ENCODE peak calls at places on chromosomes 16 and 17, in six cellular contexts. One of them, this sample, is unnamed.

GRCh38 chr17:12180644-12181261 is 160.1 kb downstream of the MAP2K4 start:
- DNase-seq in esophagus squamous epithelium: no peak
- DNase-seq in ovary: peak; percentile 49
- DNase-seq in right lobe of liver: no peak
- DNase-seq in IMR-90: peak; percentile 79
- DNase-seq in H54: peak; percentile 12
- DNase-seq in this sample: peak; percentile 40

GRCh38 chr17:80650751-80651173 is 106.1 kb downstream of the RPTOR start:
- DNase-seq in H54: no peak
- DNase-seq in esophagus squamous epithelium: no peak
- DNase-seq in ovary: no peak
- DNase-seq in IMR-90: no peak
- DNase-seq in right lobe of liver: no peak
- DNase-seq in this sample: no peak

GRCh38 chr17:65061621-65062020 is 5.1 kb upstream of the GNA13 start:
- DNase-seq in ovary: no peak
- DNase-seq in right lobe of liver: no peak
- DNase-seq in IMR-90: no peak
- DNase-seq in H54: no peak
- DNase-seq in esophagus squamous epithelium: no peak
- DNase-seq in this sample: no peak

GRCh38 chr17:42135664-42136653 is 13.4 kb downstream of the HSPB9 start:
- DNase-seq in right lobe of liver: peak; percentile 89
- DNase-seq in ovary: peak; percentile 78
- DNase-seq in H54: peak; percentile 79
- DNase-seq in IMR-90: peak; percentile 85
- DNase-seq in esophagus squamous epithelium: no peak
- DNase-seq in this sample: no peak

GRCh38 chr16:21589551-21589950 is 9.8 kb upstream of the METTL9 start:
- DNase-seq in H54: no peak
- DNase-seq in esophagus squamous epithelium: no peak
- DNase-seq in IMR-90: no peak
- DNase-seq in right lobe of liver: no peak
- DNase-seq in ovary: no peak
- DNase-seq in this sample: no peak

GRCh38 chr17:78490673-78491072 is 86.5 kb downstream of the DNAH17 start:
- DNase-seq in esophagus squamous epithelium: no peak
- DNase-seq in IMR-90: no peak
- DNase-seq in right lobe of liver: no peak
- DNase-seq in ovary: no peak
- DNase-seq in H54: no peak
- DNase-seq in this sample: no peak

GRCh38 chr17:45225964-45226530 is 4.4 kb downstream of the FMNL1 start:
- DNase-seq in ovary: no peak
- DNase-seq in right lobe of liver: peak; percentile 89
- DNase-seq in esophagus squamous epithelium: peak; percentile 80
- DNase-seq in H54: no peak
- DNase-seq in IMR-90: no peak
- DNase-seq in this sample: peak; percentile 38

GRCh38 chr17:2701161-2701995 is 10.2 kb downstream of the CLUH start:
- DNase-seq in IMR-90: no peak
- DNase-seq in ovary: no peak
- DNase-seq in H54: no peak
- DNase-seq in esophagus squamous epithelium: no peak
- DNase-seq in right lobe of liver: peak; percentile 48
- DNase-seq in this sample: no peak

GRCh38 chr17:79706931-79707382 is 23.8 kb upstream of the ENPP7 start:
- DNase-seq in esophagus squamous epithelium: no peak
- DNase-seq in H54: no peak
- DNase-seq in right lobe of liver: no peak
- DNase-seq in IMR-90: no peak
- DNase-seq in ovary: no peak
- DNase-seq in this sample: no peak

GRCh38 chr16:54648575-54648974 is 282.1 kb upstream of the IRX5 start:
- DNase-seq in esophagus squamous epithelium: no peak
- DNase-seq in H54: no peak
- DNase-seq in IMR-90: no peak
- DNase-seq in right lobe of liver: no peak
- DNase-seq in ovary: no peak
- DNase-seq in this sample: no peak

GRCh38 chr17:44318077-44318892 is 6.3 kb downstream of the SLC25A39 start:
- DNase-seq in esophagus squamous epithelium: no peak
- DNase-seq in right lobe of liver: no peak
- DNase-seq in ovary: no peak
- DNase-seq in IMR-90: no peak
- DNase-seq in H54: no peak
- DNase-seq in this sample: no peak

GRCh38 chr16:9302102-9302501 is 210.7 kb downstream of the HAPSTR1 start:
- DNase-seq in H54: no peak
- DNase-seq in esophagus squamous epithelium: no peak
- DNase-seq in right lobe of liver: no peak
- DNase-seq in IMR-90: no peak
- DNase-seq in ovary: no peak
- DNase-seq in this sample: no peak

GRCh38 chr16:27221576-27222498 is 18.5 kb downstream of the KDM8 start:
- DNase-seq in right lobe of liver: peak; percentile 64
- DNase-seq in H54: no peak
- DNase-seq in ovary: no peak
- DNase-seq in IMR-90: peak; percentile 76
- DNase-seq in esophagus squamous epithelium: no peak
- DNase-seq in this sample: no peak

GRCh38 chr16:28192811-28193529 is 18.8 kb downstream of the XPO6 start:
- DNase-seq in H54: no peak
- DNase-seq in esophagus squamous epithelium: no peak
- DNase-seq in ovary: no peak
- DNase-seq in IMR-90: no peak
- DNase-seq in right lobe of liver: no peak
- DNase-seq in this sample: no peak

GRCh38 chr17:80363120-80363515 is 51.8 kb upstream of the ENDOV start:
- DNase-seq in right lobe of liver: peak; percentile 23
- DNase-seq in IMR-90: no peak
- DNase-seq in H54: no peak
- DNase-seq in ovary: no peak
- DNase-seq in esophagus squamous epithelium: no peak
- DNase-seq in this sample: no peak

GRCh38 chr16:29816694-29817441 is 916 bp downstream of the PAGR1 start:
- DNase-seq in H54: no peak
- DNase-seq in ovary: peak; percentile 66
- DNase-seq in right lobe of liver: peak; percentile 84
- DNase-seq in esophagus squamous epithelium: no peak
- DNase-seq in IMR-90: peak; percentile 60
- DNase-seq in this sample: no peak

GRCh38 chr17:50151937-50152547 is 1.6 kb upstream of the PPP1R9B start:
- DNase-seq in ovary: peak; percentile 83
- DNase-seq in IMR-90: peak; percentile 87
- DNase-seq in esophagus squamous epithelium: peak; percentile 46
- DNase-seq in right lobe of liver: peak; percentile 86
- DNase-seq in H54: peak; percentile 98
- DNase-seq in this sample: peak; percentile 85
- TF ChIP-seq POLR2A in ovary: no peak
- TF ChIP-seq POLR2A in IMR-90: peak; percentile 7
- TF ChIP-seq POLR2A in esophagus squamous epithelium: peak; percentile 15
- TF ChIP-seq POLR2A in right lobe of liver: no peak
- TF ChIP-seq POLR2A in H54: no peak
- TF ChIP-seq POLR2A in this sample: peak; percentile 15

GRCh38 chr16:1871974-1872635 is at the start of gene MEIOB:
- DNase-seq in right lobe of liver: no peak
- DNase-seq in esophagus squamous epithelium: no peak
- DNase-seq in ovary: no peak
- DNase-seq in H54: no peak
- DNase-seq in IMR-90: no peak
- DNase-seq in this sample: no peak
- TF ChIP-seq POLR2A in right lobe of liver: no peak
- TF ChIP-seq POLR2A in esophagus squamous epithelium: no peak
- TF ChIP-seq POLR2A in ovary: no peak
- TF ChIP-seq POLR2A in H54: no peak
- TF ChIP-seq POLR2A in IMR-90: no peak
- TF ChIP-seq POLR2A in this sample: no peak

DNA sequence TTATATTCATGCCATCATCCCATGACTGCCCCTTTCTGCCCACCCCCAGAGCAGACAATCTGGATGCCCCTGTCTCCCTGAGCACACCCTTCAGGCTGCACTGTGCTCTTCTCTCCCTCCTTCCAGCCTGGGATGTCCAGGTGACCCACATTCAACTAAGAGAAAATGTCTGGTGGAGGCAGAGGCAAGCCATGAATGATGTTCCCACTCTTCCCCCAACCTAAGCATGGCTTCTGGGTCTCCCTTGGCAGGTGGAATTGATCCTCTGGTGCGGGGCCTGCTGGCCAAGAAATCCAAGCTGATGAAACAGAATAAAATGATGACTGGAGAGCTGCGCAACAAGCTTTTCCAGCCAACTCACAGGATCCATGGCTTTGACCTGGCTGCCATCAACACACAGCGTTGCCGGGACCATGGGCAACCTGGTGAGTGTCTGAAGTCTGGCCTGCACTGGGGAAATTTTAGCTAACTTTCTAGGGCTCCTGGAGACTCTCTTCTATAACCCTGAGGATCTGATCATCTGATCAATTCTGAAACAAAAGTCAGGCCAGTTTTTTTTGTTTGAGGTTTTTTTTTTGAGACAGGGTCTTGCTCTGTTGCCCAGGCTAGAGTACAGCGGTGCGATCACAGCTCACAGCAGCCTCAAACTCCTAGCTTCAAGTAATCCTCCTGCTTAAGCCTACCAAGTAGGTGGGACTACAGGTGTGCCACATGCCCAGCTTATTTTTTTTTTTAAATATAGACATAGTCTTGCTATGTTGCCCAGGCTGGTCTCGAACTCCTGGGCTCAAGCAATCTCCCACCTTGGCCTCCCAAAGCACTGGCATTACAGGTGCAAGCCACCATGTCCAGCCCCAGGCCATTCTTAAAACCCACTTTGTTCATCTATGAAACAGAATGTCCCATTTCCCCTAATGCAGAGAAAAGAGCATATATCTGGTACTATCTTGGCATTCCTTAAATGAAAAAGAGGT is 14.5 kb downstream of the MPO start:
- DNase-seq in esophagus squamous epithelium: no peak
- DNase-seq in right lobe of liver: no peak
- DNase-seq in IMR-90: no peak
- DNase-seq in ovary: no peak
- DNase-seq in H54: no peak
- DNase-seq in this sample: no peak
- TF ChIP-seq POLR2A in esophagus squamous epithelium: no peak
- TF ChIP-seq POLR2A in right lobe of liver: no peak
- TF ChIP-seq POLR2A in IMR-90: no peak
- TF ChIP-seq POLR2A in ovary: no peak
- TF ChIP-seq POLR2A in H54: no peak
- TF ChIP-seq POLR2A in this sample: no peak

GRCh38 chr17:28951991-28952975 is 965 bp upstream of the PHF12 start:
- DNase-seq in IMR-90: peak; percentile 99
- DNase-seq in ovary: peak; percentile 98
- DNase-seq in right lobe of liver: peak; percentile 97
- DNase-seq in H54: peak; percentile 96
- DNase-seq in esophagus squamous epithelium: peak; percentile 96
- DNase-seq in this sample: peak; percentile 93
- TF ChIP-seq POLR2A in IMR-90: no peak
- TF ChIP-seq POLR2A in ovary: no peak
- TF ChIP-seq POLR2A in right lobe of liver: peak; percentile 73
- TF ChIP-seq POLR2A in H54: peak; percentile 34
- TF ChIP-seq POLR2A in esophagus squamous epithelium: no peak
- TF ChIP-seq POLR2A in this sample: no peak

This sample was measured in tibial nerve.